ENCODE peak calls at places on chromosomes 5 and 9, in six cellular contexts. B is natural killer cell treated with Interleukin-12 subunit alpha and Interleukin-12 subunit beta and Interleukin-15 and Interleukin-18, amount 100 ng/mL, for 72 hours; I is stimulated activated CD4-positive, alpha-beta T cell treated with anti-CD3 and anti-CD28 coated beads, Interleukin-4, amount 100 ng/mL, for 24 hours; N is sigmoid colon; E is SHP77; R is CD8-positive, alpha-beta T cell. G is an unnamed sample.

GRCh38 chr5:140038373-140038957 is 4.6 kb downstream of the NRG2 start:
- DNase-seq in B (no peak), I (no peak), N (no peak), E (no peak), R (no peak), G (no peak)

GRCh38 chr5:158170060-158170459 is 311.1 kb upstream of the CLINT1 start:
- DNase-seq in B (no peak), I (no peak), N (no peak), E (no peak), R (no peak), G (no peak)

GRCh38 chr9:123435471-123435870 is 79.5 kb downstream of the CRB2 start:
- DNase-seq in B (no peak), I (no peak), N (no peak), E (no peak), R (no peak), G (no peak)

GRCh38 chr9:38687389-38687842 is 32.5 kb downstream of the FAM240B start:
- DNase-seq in B (peak), I (peak), N (peak), E (peak), R (peak), G (no peak)

GRCh38 chr5:122649080-122649479 is 125.8 kb upstream of the SNX2 start:
- DNase-seq in B (no peak), I (no peak), N (no peak), E (no peak), R (no peak), G (no peak)

GRCh38 chr5:21654-22233 is 70.2 kb upstream of the PLEKHG4B start:
- DNase-seq in B (no peak), I (no peak), N (no peak), E (no peak), R (no peak), G (no peak)

GRCh38 chr5:110441035-110441434 is 285.4 kb downstream of the TMEM232 start:
- DNase-seq in B (no peak), I (no peak), N (no peak), E (peak), R (no peak), G (no peak)

GRCh38 chr9:86324901-86325300 is 29.3 kb downstream of the TUT7 start:
- DNase-seq in B (no peak), I (no peak), N (no peak), E (no peak), R (no peak), G (no peak)

GRCh38 chr5:160369990-160370712 is at the start of gene C1QTNF2:
- DNase-seq in B (no peak), I (no peak), N (peak), E (no peak), R (no peak), G (no peak)

GRCh38 chr5:94849821-94850736 is 231.6 kb downstream of the SLF1 start:
- DNase-seq in B (no peak), I (peak), N (no peak), E (peak), R (peak), G (no peak)

GRCh38 chr9:107337676-107338590 is 54.9 kb downstream of the RAD23B start:
- DNase-seq in B (no peak), I (no peak), N (no peak), E (no peak), R (no peak), G (no peak)

GRCh38 chr9:19922476-19923118 is 133.8 kb upstream of the SLC24A2 start:
- DNase-seq in B (no peak), I (no peak), N (no peak), E (peak), R (no peak), G (no peak)

G was measured in GF-D8.